ENCODE peak calls at places on chromosomes 4 and X, in four cellular contexts. One of them, this sample, is unnamed.
A peak's percentile ranks its signal among the peaks of the same experiment; 100 is the strongest.

GRCh38 chrX:48468693-48469691 is 1.1 kb downstream of the SLC38A5 start:
- DNase-seq in endothelial cell: no peak
- DNase-seq in activated CD8-positive, alpha-beta memory T cell treated with anti-CD3 and anti-CD28 coated beads for 48 hours: no peak
- DNase-seq in GM10248: peak; percentile 52
- DNase-seq in this sample: no peak

GRCh38 chrX:120697053-120697452 is 67.2 kb upstream of the C1GALT1C1 start:
- DNase-seq in activated CD8-positive, alpha-beta memory T cell treated with anti-CD3 and anti-CD28 coated beads for 48 hours: no peak
- DNase-seq in endothelial cell: no peak
- DNase-seq in GM10248: no peak
- DNase-seq in this sample: no peak

GRCh38 chr4:54228064-54228527 is 997 bp upstream of the PDGFRA start:
- DNase-seq in endothelial cell: peak; percentile 88
- DNase-seq in activated CD8-positive, alpha-beta memory T cell treated with anti-CD3 and anti-CD28 coated beads for 48 hours: no peak
- DNase-seq in GM10248: peak; percentile 73
- DNase-seq in this sample: peak; percentile 72

GRCh38 chr4:140718240-140718639 is 37.9 kb downstream of the TBC1D9 start:
- DNase-seq in endothelial cell: no peak
- DNase-seq in activated CD8-positive, alpha-beta memory T cell treated with anti-CD3 and anti-CD28 coated beads for 48 hours: no peak
- DNase-seq in GM10248: no peak
- DNase-seq in this sample: no peak

GRCh38 chr4:33739886-33740285 is 2504.4 kb downstream of the ARAP2 start:
- DNase-seq in endothelial cell: no peak
- DNase-seq in GM10248: no peak
- DNase-seq in activated CD8-positive, alpha-beta memory T cell treated with anti-CD3 and anti-CD28 coated beads for 48 hours: no peak
- DNase-seq in this sample: no peak

GRCh38 chr4:168162604-168163003 is 70.3 kb downstream of the ANXA10 start:
- DNase-seq in activated CD8-positive, alpha-beta memory T cell treated with anti-CD3 and anti-CD28 coated beads for 48 hours: no peak
- DNase-seq in endothelial cell: no peak
- DNase-seq in GM10248: no peak
- DNase-seq in this sample: no peak

GRCh38 chrX:155026727-155027508 is at the start of gene FUNDC2:
- DNase-seq in endothelial cell: peak; percentile 85
- DNase-seq in activated CD8-positive, alpha-beta memory T cell treated with anti-CD3 and anti-CD28 coated beads for 48 hours: peak; percentile 73
- DNase-seq in GM10248: peak; percentile 87
- DNase-seq in this sample: peak; percentile 88

GRCh38 chrX:128805236-128805635 is 718.1 kb downstream of the SMARCA1 start:
- DNase-seq in endothelial cell: no peak
- DNase-seq in GM10248: no peak
- DNase-seq in activated CD8-positive, alpha-beta memory T cell treated with anti-CD3 and anti-CD28 coated beads for 48 hours: no peak
- DNase-seq in this sample: no peak

GRCh38 chrX:103538728-103539127 is 19.4 kb upstream of the RAB40A start:
- DNase-seq in activated CD8-positive, alpha-beta memory T cell treated with anti-CD3 and anti-CD28 coated beads for 48 hours: no peak
- DNase-seq in endothelial cell: no peak
- DNase-seq in GM10248: no peak
- DNase-seq in this sample: no peak

GRCh38 chrX:41382699-41383645 is 49.0 kb downstream of the DDX3X start:
- DNase-seq in activated CD8-positive, alpha-beta memory T cell treated with anti-CD3 and anti-CD28 coated beads for 48 hours: no peak
- DNase-seq in GM10248: no peak
- DNase-seq in endothelial cell: no peak
- DNase-seq in this sample: no peak

GRCh38 chr4:76856183-76856969 is 41.6 kb downstream of the SOWAHB start:
- DNase-seq in endothelial cell: no peak
- DNase-seq in activated CD8-positive, alpha-beta memory T cell treated with anti-CD3 and anti-CD28 coated beads for 48 hours: no peak
- DNase-seq in GM10248: no peak
- DNase-seq in this sample: no peak

GRCh38 chrX:33686105-33686504 is 446.0 kb downstream of the FAM47A start:
- DNase-seq in activated CD8-positive, alpha-beta memory T cell treated with anti-CD3 and anti-CD28 coated beads for 48 hours: no peak
- DNase-seq in GM10248: no peak
- DNase-seq in endothelial cell: no peak
- DNase-seq in this sample: no peak

GRCh38 chr4:145216532-145216931 is 36.1 kb upstream of the OTUD4 start:
- DNase-seq in activated CD8-positive, alpha-beta memory T cell treated with anti-CD3 and anti-CD28 coated beads for 48 hours: no peak
- DNase-seq in GM10248: no peak
- DNase-seq in endothelial cell: no peak
- DNase-seq in this sample: peak; percentile 19

GRCh38 chr4:82380344-82380743 is 6.6 kb upstream of the HNRNPD start:
- DNase-seq in endothelial cell: no peak
- DNase-seq in GM10248: no peak
- DNase-seq in activated CD8-positive, alpha-beta memory T cell treated with anti-CD3 and anti-CD28 coated beads for 48 hours: no peak
- DNase-seq in this sample: no peak

GRCh38 chr4:96525901-96526300 is 686.0 kb downstream of the PDHA2 start:
- DNase-seq in GM10248: no peak
- DNase-seq in endothelial cell: no peak
- DNase-seq in activated CD8-positive, alpha-beta memory T cell treated with anti-CD3 and anti-CD28 coated beads for 48 hours: no peak
- DNase-seq in this sample: no peak